ENCODE peak calls at places on chromosome 7, in eight cellular contexts. One of them, this sample, is unnamed.

GRCh38 chr7:47382200-47382599 is 199.7 kb downstream of the TNS3 start:
- DNase-seq in mucosa of descending colon: no peak
- DNase-seq in body of pancreas: peak
- DNase-seq in left ventricle myocardium inferior: no peak
- DNase-seq in kidney epithelial cell: no peak
- DNase-seq in GM06990: no peak
- DNase-seq in RWPE1: no peak
- DNase-seq in NB4: no peak
- DNase-seq in this sample: no peak

GRCh38 chr7:134450296-134451000 is 8.5 kb downstream of the AKR1B1 start:
- DNase-seq in GM06990: no peak
- DNase-seq in left ventricle myocardium inferior: no peak
- DNase-seq in mucosa of descending colon: peak
- DNase-seq in body of pancreas: no peak
- DNase-seq in kidney epithelial cell: no peak
- DNase-seq in RWPE1: no peak
- DNase-seq in NB4: no peak
- DNase-seq in this sample: no peak

GRCh38 chr7:152056621-152057274 is 31.3 kb downstream of the GALNT11 start:
- DNase-seq in body of pancreas: no peak
- DNase-seq in NB4: no peak
- DNase-seq in left ventricle myocardium inferior: no peak
- DNase-seq in kidney epithelial cell: no peak
- DNase-seq in mucosa of descending colon: no peak
- DNase-seq in RWPE1: no peak
- DNase-seq in GM06990: no peak
- DNase-seq in this sample: no peak

GRCh38 chr7:152313879-152314604 is 121.8 kb downstream of the KMT2C start:
- DNase-seq in NB4: peak
- DNase-seq in left ventricle myocardium inferior: no peak
- DNase-seq in GM06990: no peak
- DNase-seq in kidney epithelial cell: peak
- DNase-seq in RWPE1: peak
- DNase-seq in body of pancreas: peak
- DNase-seq in mucosa of descending colon: peak
- DNase-seq in this sample: peak

GRCh38 chr7:112192236-112193154 is 13.7 kb downstream of the DOCK4 start:
- DNase-seq in NB4: no peak
- DNase-seq in kidney epithelial cell: peak
- DNase-seq in mucosa of descending colon: no peak
- DNase-seq in GM06990: no peak
- DNase-seq in left ventricle myocardium inferior: no peak
- DNase-seq in RWPE1: peak
- DNase-seq in body of pancreas: no peak
- DNase-seq in this sample: no peak

GRCh38 chr7:88104732-88105131 is 115.1 kb downstream of the SRI start:
- DNase-seq in left ventricle myocardium inferior: no peak
- DNase-seq in RWPE1: no peak
- DNase-seq in NB4: no peak
- DNase-seq in GM06990: no peak
- DNase-seq in body of pancreas: no peak
- DNase-seq in kidney epithelial cell: no peak
- DNase-seq in mucosa of descending colon: no peak
- DNase-seq in this sample: no peak

GRCh38 chr7:81767883-81768282 is 2.0 kb downstream of the HGF start:
- DNase-seq in NB4: no peak
- DNase-seq in left ventricle myocardium inferior: no peak
- DNase-seq in RWPE1: no peak
- DNase-seq in mucosa of descending colon: no peak
- DNase-seq in body of pancreas: no peak
- DNase-seq in GM06990: no peak
- DNase-seq in kidney epithelial cell: no peak
- DNase-seq in this sample: peak

GRCh38 chr7:5284304-5285281 is 1.9 kb downstream of the SLC29A4 start:
- DNase-seq in NB4: peak
- DNase-seq in body of pancreas: peak
- DNase-seq in left ventricle myocardium inferior: no peak
- DNase-seq in GM06990: no peak
- DNase-seq in kidney epithelial cell: no peak
- DNase-seq in mucosa of descending colon: peak
- DNase-seq in RWPE1: no peak
- DNase-seq in this sample: no peak

GRCh38 chr7:68321776-68322496 is 1276.3 kb upstream of the AUTS2 start:
- DNase-seq in mucosa of descending colon: no peak
- DNase-seq in kidney epithelial cell: no peak
- DNase-seq in left ventricle myocardium inferior: no peak
- DNase-seq in body of pancreas: no peak
- DNase-seq in GM06990: no peak
- DNase-seq in NB4: no peak
- DNase-seq in RWPE1: no peak
- DNase-seq in this sample: no peak

GRCh38 chr7:141328290-141328689 is 222.9 kb upstream of the AGK start:
- DNase-seq in left ventricle myocardium inferior: no peak
- DNase-seq in NB4: no peak
- DNase-seq in GM06990: no peak
- DNase-seq in mucosa of descending colon: no peak
- DNase-seq in kidney epithelial cell: no peak
- DNase-seq in body of pancreas: no peak
- DNase-seq in RWPE1: no peak
- DNase-seq in this sample: no peak

GRCh38 chr7:43585521-43585920 is 2.6 kb downstream of the STK17A start:
- DNase-seq in kidney epithelial cell: no peak
- DNase-seq in NB4: peak
- DNase-seq in RWPE1: no peak
- DNase-seq in body of pancreas: no peak
- DNase-seq in mucosa of descending colon: no peak
- DNase-seq in GM06990: no peak
- DNase-seq in left ventricle myocardium inferior: no peak
- DNase-seq in this sample: peak

GRCh38 chr7:128347573-128348147 is 4.0 kb upstream of the RBM28 start:
- DNase-seq in NB4: peak
- DNase-seq in GM06990: no peak
- DNase-seq in body of pancreas: peak
- DNase-seq in mucosa of descending colon: peak
- DNase-seq in left ventricle myocardium inferior: peak
- DNase-seq in RWPE1: peak
- DNase-seq in kidney epithelial cell: no peak
- DNase-seq in this sample: no peak

GRCh38 chr7:47180268-47180826 is 401.6 kb downstream of the TNS3 start:
- DNase-seq in GM06990: no peak
- DNase-seq in NB4: peak
- DNase-seq in mucosa of descending colon: peak
- DNase-seq in RWPE1: peak
- DNase-seq in body of pancreas: peak
- DNase-seq in left ventricle myocardium inferior: peak
- DNase-seq in kidney epithelial cell: no peak
- DNase-seq in this sample: peak

GRCh38 chr7:141709749-141710148 is 1.6 kb downstream of the WEE2 start:
- DNase-seq in RWPE1: no peak
- DNase-seq in NB4: no peak
- DNase-seq in mucosa of descending colon: no peak
- DNase-seq in kidney epithelial cell: no peak
- DNase-seq in body of pancreas: no peak
- DNase-seq in GM06990: no peak
- DNase-seq in left ventricle myocardium inferior: no peak
- DNase-seq in this sample: no peak

GRCh38 chr7:44056681-44057080 is 8.7 kb downstream of the PGAM2 start:
- DNase-seq in left ventricle myocardium inferior: peak
- DNase-seq in RWPE1: no peak
- DNase-seq in body of pancreas: no peak
- DNase-seq in GM06990: no peak
- DNase-seq in mucosa of descending colon: no peak
- DNase-seq in NB4: no peak
- DNase-seq in kidney epithelial cell: no peak
- DNase-seq in this sample: no peak

GRCh38 chr7:100016209-100016901 is 959 bp downstream of the ZKSCAN1 start:
- DNase-seq in NB4: peak
- DNase-seq in body of pancreas: no peak
- DNase-seq in RWPE1: no peak
- DNase-seq in left ventricle myocardium inferior: no peak
- DNase-seq in mucosa of descending colon: peak
- DNase-seq in GM06990: no peak
- DNase-seq in kidney epithelial cell: no peak
- DNase-seq in this sample: no peak
- TF ChIP-seq CTCF in NB4: no peak
- TF ChIP-seq CTCF in body of pancreas: no peak
- TF ChIP-seq CTCF in RWPE1: no peak
- TF ChIP-seq CTCF in left ventricle myocardium inferior: no peak
- TF ChIP-seq CTCF in mucosa of descending colon: no peak
- TF ChIP-seq CTCF in GM06990: no peak
- TF ChIP-seq CTCF in kidney epithelial cell: no peak
- TF ChIP-seq CTCF in this sample: no peak

DNA sequence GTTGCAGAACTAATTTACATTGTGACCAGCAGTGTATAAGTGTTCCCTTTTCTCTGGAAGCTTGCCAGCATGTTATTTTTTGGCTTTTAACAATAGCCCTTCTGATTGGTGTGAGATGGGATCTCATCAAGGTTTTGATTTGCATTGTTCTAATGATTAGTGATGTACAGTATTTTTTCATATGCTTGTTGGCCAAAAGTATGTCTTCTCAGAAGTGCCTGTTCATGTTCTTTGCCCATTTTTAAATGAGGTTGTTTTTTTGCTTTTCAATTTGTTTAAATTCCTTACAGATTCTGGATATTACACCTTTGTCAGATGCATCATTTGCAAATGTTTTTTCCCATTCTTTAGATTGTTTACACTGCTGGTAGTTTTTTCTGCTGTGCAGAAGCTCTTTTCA is 627.0 kb upstream of the CNTNAP2 start:
- DNase-seq in NB4: no peak
- DNase-seq in kidney epithelial cell: no peak
- DNase-seq in left ventricle myocardium inferior: no peak
- DNase-seq in RWPE1: no peak
- DNase-seq in GM06990: no peak
- DNase-seq in body of pancreas: no peak
- DNase-seq in mucosa of descending colon: no peak
- DNase-seq in this sample: no peak
- TF ChIP-seq CTCF in NB4: no peak
- TF ChIP-seq CTCF in kidney epithelial cell: no peak
- TF ChIP-seq CTCF in left ventricle myocardium inferior: no peak
- TF ChIP-seq CTCF in RWPE1: no peak
- TF ChIP-seq CTCF in GM06990: no peak
- TF ChIP-seq CTCF in body of pancreas: no peak
- TF ChIP-seq CTCF in mucosa of descending colon: no peak
- TF ChIP-seq CTCF in this sample: no peak

DNA sequence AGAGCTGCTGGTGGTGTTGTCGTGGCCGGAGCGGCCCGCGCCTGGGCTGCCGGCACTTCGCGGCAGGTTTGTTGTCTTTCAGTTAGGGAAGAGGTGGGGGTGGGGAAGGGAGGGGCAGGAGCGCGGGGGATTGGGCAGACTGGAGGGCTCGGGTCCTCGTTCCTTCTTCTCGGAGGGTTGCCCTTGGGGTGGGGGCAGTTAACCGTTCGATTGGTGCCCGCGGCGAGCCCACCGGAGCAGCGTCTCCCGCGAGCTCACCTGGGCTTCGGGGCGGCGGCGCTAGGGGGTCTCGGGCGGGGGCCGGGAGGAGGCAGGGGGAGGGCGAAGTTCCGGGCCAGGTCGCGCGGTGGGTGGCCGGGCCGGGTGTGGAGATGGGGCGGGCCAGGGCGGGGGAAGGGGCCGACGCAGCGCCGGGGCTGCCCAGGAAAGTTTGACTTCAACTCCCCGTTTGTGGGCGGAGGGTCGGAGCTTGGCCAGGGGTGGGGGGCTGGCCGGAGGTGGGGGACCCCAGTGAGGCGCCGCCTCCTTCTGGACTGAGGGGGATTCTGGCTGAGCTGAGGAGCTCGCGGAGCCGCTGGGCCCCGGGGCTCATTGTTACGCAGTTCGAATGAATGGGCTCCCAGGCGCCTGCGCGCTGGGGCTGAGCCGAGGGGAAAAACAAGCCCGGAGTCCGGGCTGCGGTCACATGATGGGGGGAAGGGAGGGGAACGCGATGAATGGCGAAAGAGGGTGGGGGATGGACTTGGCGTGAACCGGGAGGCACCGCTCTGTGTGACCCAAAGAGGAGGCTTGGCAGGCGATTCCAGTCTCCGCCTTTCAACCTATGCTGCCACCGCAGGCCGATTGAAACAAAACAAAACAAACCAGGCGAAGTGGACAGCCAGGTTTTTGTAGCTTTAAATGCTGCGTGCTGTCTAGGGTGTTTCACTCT is 582 bp downstream of the HBP1 start:
- DNase-seq in RWPE1: peak
- DNase-seq in GM06990: peak
- DNase-seq in left ventricle myocardium inferior: peak
- DNase-seq in kidney epithelial cell: peak
- DNase-seq in body of pancreas: peak
- DNase-seq in NB4: peak
- DNase-seq in mucosa of descending colon: peak
- DNase-seq in this sample: peak
- TF ChIP-seq CTCF in RWPE1: no peak
- TF ChIP-seq CTCF in GM06990: no peak
- TF ChIP-seq CTCF in left ventricle myocardium inferior: no peak
- TF ChIP-seq CTCF in kidney epithelial cell: no peak
- TF ChIP-seq CTCF in body of pancreas: no peak
- TF ChIP-seq CTCF in NB4: no peak
- TF ChIP-seq CTCF in mucosa of descending colon: no peak
- TF ChIP-seq CTCF in this sample: peak

GRCh38 chr7:116101709-116102108 is 71.1 kb upstream of the TFEC start:
- DNase-seq in body of pancreas: no peak
- DNase-seq in mucosa of descending colon: no peak
- DNase-seq in left ventricle myocardium inferior: no peak
- DNase-seq in GM06990: no peak
- DNase-seq in NB4: no peak
- DNase-seq in RWPE1: no peak
- DNase-seq in kidney epithelial cell: no peak
- DNase-seq in this sample: no peak

GRCh38 chr7:116098175-116098574 is 67.6 kb upstream of the TFEC start:
- DNase-seq in mucosa of descending colon: no peak
- DNase-seq in left ventricle myocardium inferior: no peak
- DNase-seq in RWPE1: no peak
- DNase-seq in GM06990: no peak
- DNase-seq in body of pancreas: no peak
- DNase-seq in NB4: no peak
- DNase-seq in kidney epithelial cell: no peak
- DNase-seq in this sample: no peak

GRCh38 chr7:116093516-116094301 is 63.1 kb upstream of the TFEC start:
- DNase-seq in NB4: no peak
- DNase-seq in body of pancreas: no peak
- DNase-seq in GM06990: no peak
- DNase-seq in mucosa of descending colon: no peak
- DNase-seq in kidney epithelial cell: no peak
- DNase-seq in RWPE1: no peak
- DNase-seq in left ventricle myocardium inferior: no peak
- DNase-seq in this sample: no peak

DNA sequence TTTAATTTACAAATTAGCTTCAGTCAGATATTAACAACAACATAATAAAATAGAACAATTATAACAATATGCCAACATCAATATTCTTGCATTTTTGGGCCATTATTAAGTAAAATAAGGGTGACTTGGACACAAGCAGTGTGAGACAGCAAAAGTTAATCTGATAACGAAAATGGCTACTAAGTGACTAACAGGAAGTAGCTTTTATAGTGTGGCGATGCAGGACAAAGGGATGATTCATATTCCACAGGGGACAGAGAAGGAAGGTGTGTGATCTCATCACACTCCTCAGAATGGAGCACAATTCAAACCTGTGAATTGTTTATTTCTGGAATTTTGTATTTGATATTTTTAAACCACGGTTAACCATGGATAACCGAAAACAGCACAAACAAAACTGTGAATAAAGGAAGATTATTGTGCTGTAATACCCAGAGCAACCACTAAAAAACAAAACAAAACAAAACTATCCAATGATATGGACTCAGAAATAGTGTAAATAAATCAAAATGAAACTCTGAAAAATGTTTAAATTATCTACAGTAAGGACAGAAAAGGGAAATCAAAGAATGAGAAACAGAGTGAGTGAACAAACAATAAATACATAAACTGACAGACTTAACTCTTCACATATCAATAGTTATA is 66.9 kb upstream of the TFEC start:
- DNase-seq in RWPE1: peak
- DNase-seq in GM06990: no peak
- DNase-seq in NB4: peak
- DNase-seq in body of pancreas: no peak
- DNase-seq in kidney epithelial cell: peak
- DNase-seq in left ventricle myocardium inferior: no peak
- DNase-seq in mucosa of descending colon: no peak
- DNase-seq in this sample: no peak
- TF ChIP-seq CTCF in RWPE1: peak
- TF ChIP-seq CTCF in GM06990: no peak
- TF ChIP-seq CTCF in NB4: no peak
- TF ChIP-seq CTCF in body of pancreas: no peak
- TF ChIP-seq CTCF in kidney epithelial cell: no peak
- TF ChIP-seq CTCF in left ventricle myocardium inferior: no peak
- TF ChIP-seq CTCF in mucosa of descending colon: no peak
- TF ChIP-seq CTCF in this sample: no peak